ENCODE peak calls at places on chromosomes 12 and 14, in seven cellular contexts. One of them, this sample, is unnamed.
A peak's percentile ranks its signal among the peaks of the same experiment; 100 is the strongest.

GRCh38 chr12:57319678-57320469 is 68.9 kb upstream of the STAC3 start:
- DNase-seq in heart left ventricle: no peak
- DNase-seq in lower lobe of right lung: no peak
- DNase-seq in dorsolateral prefrontal cortex: no peak
- DNase-seq in thoracic aorta: no peak
- DNase-seq in keratinocyte: no peak
- DNase-seq in lung: no peak
- DNase-seq in this sample: no peak

GRCh38 chr12:63792333-63792732 is 12.6 kb downstream of the RXYLT1 start:
- DNase-seq in lower lobe of right lung: no peak
- DNase-seq in thoracic aorta: no peak
- DNase-seq in lung: no peak
- DNase-seq in dorsolateral prefrontal cortex: no peak
- DNase-seq in heart left ventricle: no peak
- DNase-seq in keratinocyte: no peak
- DNase-seq in this sample: no peak

GRCh38 chr12:117774986-117775775 is 193.6 kb downstream of the KSR2 start:
- DNase-seq in heart left ventricle: no peak
- DNase-seq in lower lobe of right lung: no peak
- DNase-seq in lung: no peak
- DNase-seq in keratinocyte: no peak
- DNase-seq in thoracic aorta: no peak
- DNase-seq in dorsolateral prefrontal cortex: no peak
- DNase-seq in this sample: no peak

GRCh38 chr12:57149309-57149900 is 2.0 kb upstream of the LRP1-AS start:
- DNase-seq in dorsolateral prefrontal cortex: no peak
- DNase-seq in thoracic aorta: no peak
- DNase-seq in heart left ventricle: peak; percentile 81
- DNase-seq in lung: peak; percentile 55
- DNase-seq in lower lobe of right lung: no peak
- DNase-seq in keratinocyte: no peak
- DNase-seq in this sample: no peak

GRCh38 chr12:57173089-57173488 is 25.7 kb upstream of the LRP1-AS start:
- DNase-seq in lower lobe of right lung: no peak
- DNase-seq in lung: no peak
- DNase-seq in heart left ventricle: no peak
- DNase-seq in dorsolateral prefrontal cortex: no peak
- DNase-seq in thoracic aorta: no peak
- DNase-seq in keratinocyte: no peak
- DNase-seq in this sample: peak; percentile 13

GRCh38 chr14:58914271-58914855 is 274.1 kb upstream of the DAAM1 start:
- DNase-seq in heart left ventricle: no peak
- DNase-seq in thoracic aorta: no peak
- DNase-seq in lung: no peak
- DNase-seq in lower lobe of right lung: no peak
- DNase-seq in keratinocyte: no peak
- DNase-seq in dorsolateral prefrontal cortex: no peak
- DNase-seq in this sample: no peak

GRCh38 chr12:13538136-13538535 is 341.6 kb downstream of the EMP1 start:
- DNase-seq in keratinocyte: no peak
- DNase-seq in heart left ventricle: no peak
- DNase-seq in thoracic aorta: no peak
- DNase-seq in lung: no peak
- DNase-seq in lower lobe of right lung: no peak
- DNase-seq in dorsolateral prefrontal cortex: no peak
- DNase-seq in this sample: no peak

GRCh38 chr12:2168808-2169207 is 116.0 kb downstream of the CACNA1C start:
- DNase-seq in heart left ventricle: no peak
- DNase-seq in thoracic aorta: no peak
- DNase-seq in lower lobe of right lung: no peak
- DNase-seq in dorsolateral prefrontal cortex: no peak
- DNase-seq in lung: no peak
- DNase-seq in keratinocyte: no peak
- DNase-seq in this sample: no peak

DNA sequence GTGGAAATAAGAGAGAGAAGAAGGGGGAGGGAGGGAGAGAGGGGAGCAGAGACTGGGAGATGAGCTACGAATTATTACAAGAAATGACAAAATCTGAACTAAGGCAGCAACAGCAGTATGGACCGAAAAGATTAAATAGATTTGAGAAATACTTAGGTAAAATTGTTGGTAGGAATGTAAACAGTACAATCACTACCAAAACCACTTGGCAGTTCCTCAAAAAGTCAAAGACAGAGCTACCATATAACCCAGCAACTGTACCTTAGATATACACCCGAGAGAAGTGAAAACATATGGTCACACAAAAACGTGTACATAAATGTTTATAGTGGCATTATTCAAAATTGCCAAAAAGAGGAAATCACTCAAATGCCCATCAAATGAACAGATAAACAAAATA is 14.1 kb downstream of the KRAS start:
- DNase-seq in heart left ventricle: no peak
- DNase-seq in dorsolateral prefrontal cortex: no peak
- DNase-seq in lower lobe of right lung: no peak
- DNase-seq in thoracic aorta: no peak
- DNase-seq in lung: no peak
- DNase-seq in keratinocyte: no peak
- DNase-seq in this sample: no peak
- H3K4me3 ChIP-seq in heart left ventricle: no peak overlapping the region
- H3K4me3 ChIP-seq in dorsolateral prefrontal cortex: no peak overlapping the region
- H3K4me3 ChIP-seq in lower lobe of right lung: no peak overlapping the region
- H3K4me3 ChIP-seq in thoracic aorta: no peak overlapping the region
- H3K4me3 ChIP-seq in lung: no peak overlapping the region
- H3K4me3 ChIP-seq in keratinocyte: no peak overlapping the region
- H3K4me3 ChIP-seq in this sample: no peak overlapping the region

DNA sequence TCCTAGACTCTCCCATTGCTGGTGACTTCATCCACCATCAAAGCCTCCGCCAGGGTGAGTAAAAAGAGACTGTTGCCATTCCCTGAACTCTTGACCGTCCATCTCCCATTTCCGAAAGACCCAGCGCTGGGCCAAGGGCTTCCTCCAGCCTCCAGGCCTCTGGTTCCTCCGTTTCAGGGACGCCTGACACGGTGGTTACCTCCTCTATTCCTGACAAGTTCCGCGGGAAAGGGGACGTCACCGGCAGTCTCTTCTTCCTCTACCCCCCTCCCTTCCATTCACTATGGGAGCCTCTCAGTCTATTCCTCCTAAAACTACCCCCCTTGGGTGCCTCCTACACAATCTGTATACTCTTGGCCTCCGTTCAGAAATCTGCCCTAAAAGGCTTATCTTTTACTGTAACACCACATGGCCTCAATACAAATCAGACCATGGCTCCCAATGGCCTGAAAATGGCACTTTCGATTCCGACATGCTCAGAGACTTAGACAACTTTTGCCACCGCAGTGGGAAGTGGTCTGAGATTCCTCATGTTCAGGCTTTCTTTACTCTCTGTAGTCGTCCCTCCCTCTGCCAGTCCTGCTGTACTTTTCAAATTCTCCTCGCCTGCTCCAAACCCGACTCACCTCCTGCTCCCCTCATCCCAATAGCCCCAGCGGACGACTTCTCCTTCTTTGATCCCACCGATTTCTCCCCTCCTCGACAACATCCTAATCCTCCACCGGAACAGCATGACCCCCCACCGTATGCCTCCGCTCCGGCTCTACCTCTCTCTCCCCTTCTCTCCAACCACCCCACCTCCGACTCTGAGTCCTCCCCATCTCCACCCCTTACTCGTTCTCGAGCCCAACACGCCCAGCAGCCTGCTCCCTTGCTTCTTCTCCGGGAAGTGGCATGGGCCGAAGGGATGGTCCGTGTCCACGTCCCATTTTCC is 70.4 kb downstream of the MOK start:
- DNase-seq in thoracic aorta: no peak
- DNase-seq in dorsolateral prefrontal cortex: no peak
- DNase-seq in keratinocyte: no peak
- DNase-seq in lung: no peak
- DNase-seq in lower lobe of right lung: no peak
- DNase-seq in heart left ventricle: no peak
- DNase-seq in this sample: no peak
- H3K4me3 ChIP-seq in thoracic aorta: peak overlapping the region; percentile 63
- H3K4me3 ChIP-seq in dorsolateral prefrontal cortex: no peak overlapping the region
- H3K4me3 ChIP-seq in keratinocyte: no peak overlapping the region
- H3K4me3 ChIP-seq in lung: no peak overlapping the region
- H3K4me3 ChIP-seq in lower lobe of right lung: no peak overlapping the region
- H3K4me3 ChIP-seq in heart left ventricle: peak overlapping the region; percentile 58
- H3K4me3 ChIP-seq in this sample: no peak overlapping the region

GRCh38 chr12:47987411-47988072 is 16.7 kb downstream of the COL2A1 start:
- DNase-seq in lung: no peak
- DNase-seq in heart left ventricle: no peak
- DNase-seq in thoracic aorta: no peak
- DNase-seq in dorsolateral prefrontal cortex: peak; percentile 46
- DNase-seq in keratinocyte: no peak
- DNase-seq in lower lobe of right lung: no peak
- DNase-seq in this sample: no peak
- H3K4me3 ChIP-seq in lung: no peak overlapping the region
- H3K4me3 ChIP-seq in heart left ventricle: no peak overlapping the region
- H3K4me3 ChIP-seq in thoracic aorta: no peak overlapping the region
- H3K4me3 ChIP-seq in dorsolateral prefrontal cortex: no peak overlapping the region
- H3K4me3 ChIP-seq in keratinocyte: no peak overlapping the region
- H3K4me3 ChIP-seq in lower lobe of right lung: no peak overlapping the region
- H3K4me3 ChIP-seq in this sample: no peak overlapping the region

DNA sequence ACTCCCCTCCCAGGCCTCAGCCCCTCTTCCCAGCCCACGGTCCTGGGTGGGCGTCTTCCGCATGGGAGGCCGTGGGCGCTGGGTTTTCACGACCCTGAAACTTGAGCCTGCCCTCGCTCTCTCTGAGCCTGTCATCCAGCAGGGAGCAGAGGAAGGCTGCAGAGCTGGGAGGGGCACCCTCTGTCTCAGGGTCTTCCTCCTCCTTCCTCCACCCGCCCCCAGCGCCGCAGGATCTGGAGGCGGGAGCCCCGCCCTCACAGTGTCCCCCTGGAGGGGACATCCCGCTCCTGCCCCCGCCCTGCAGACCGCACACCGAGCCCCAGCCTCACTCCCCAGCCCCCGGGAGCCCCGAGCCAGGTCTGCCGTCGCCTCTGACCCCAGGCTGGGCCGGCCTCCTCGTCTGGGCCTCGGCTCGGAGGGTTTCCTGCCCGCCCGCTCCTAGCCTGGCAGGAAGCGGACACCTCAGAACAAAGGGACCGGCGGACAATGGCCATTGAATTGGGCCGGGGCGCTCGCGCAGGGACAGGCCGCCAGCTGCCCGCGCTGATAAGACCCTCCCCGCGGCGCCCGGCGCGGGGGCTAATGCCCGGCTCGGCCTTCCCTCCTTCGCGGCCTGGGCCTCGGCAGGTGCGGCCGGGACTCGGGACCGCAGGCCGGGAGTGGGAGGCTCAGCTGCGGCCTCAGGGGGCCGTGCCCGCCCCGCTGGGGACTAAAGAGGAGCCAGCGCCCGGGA is 15.3 kb upstream of the NUDT14 start:
- DNase-seq in dorsolateral prefrontal cortex: no peak
- DNase-seq in thoracic aorta: no peak
- DNase-seq in lung: no peak
- DNase-seq in heart left ventricle: peak; percentile 86
- DNase-seq in lower lobe of right lung: peak; percentile 64
- DNase-seq in keratinocyte: no peak
- DNase-seq in this sample: no peak
- H3K4me3 ChIP-seq in dorsolateral prefrontal cortex: peak overlapping the region; percentile 36
- H3K4me3 ChIP-seq in thoracic aorta: peak overlapping the region; percentile 47
- H3K4me3 ChIP-seq in lung: no peak overlapping the region
- H3K4me3 ChIP-seq in heart left ventricle: peak overlapping the region; percentile 29
- H3K4me3 ChIP-seq in lower lobe of right lung: peak overlapping the region; percentile 25
- H3K4me3 ChIP-seq in keratinocyte: no peak overlapping the region
- H3K4me3 ChIP-seq in this sample: no peak overlapping the region

GRCh38 chr12:124622764-124623163 is 55.4 kb upstream of the NCOR2 start:
- DNase-seq in lung: no peak
- DNase-seq in keratinocyte: no peak
- DNase-seq in thoracic aorta: no peak
- DNase-seq in lower lobe of right lung: no peak
- DNase-seq in dorsolateral prefrontal cortex: no peak
- DNase-seq in heart left ventricle: no peak
- DNase-seq in this sample: no peak

GRCh38 chr12:124621296-124621660 is 53.9 kb upstream of the NCOR2 start:
- DNase-seq in lower lobe of right lung: peak; percentile 87
- DNase-seq in thoracic aorta: peak; percentile 48
- DNase-seq in lung: peak; percentile 80
- DNase-seq in keratinocyte: no peak
- DNase-seq in heart left ventricle: peak; percentile 81
- DNase-seq in dorsolateral prefrontal cortex: no peak
- DNase-seq in this sample: no peak

GRCh38 chr12:124622326-124622725 is 54.9 kb upstream of the NCOR2 start:
- DNase-seq in keratinocyte: no peak
- DNase-seq in lower lobe of right lung: peak; percentile 57
- DNase-seq in dorsolateral prefrontal cortex: no peak
- DNase-seq in heart left ventricle: no peak
- DNase-seq in thoracic aorta: no peak
- DNase-seq in lung: no peak
- DNase-seq in this sample: no peak

GRCh38 chr12:124624823-124625222 is 57.4 kb upstream of the NCOR2 start:
- DNase-seq in dorsolateral prefrontal cortex: no peak
- DNase-seq in lower lobe of right lung: no peak
- DNase-seq in thoracic aorta: no peak
- DNase-seq in lung: no peak
- DNase-seq in heart left ventricle: no peak
- DNase-seq in keratinocyte: no peak
- DNase-seq in this sample: no peak

GRCh38 chr12:124623344-124623885 is 56.0 kb upstream of the NCOR2 start:
- DNase-seq in lung: no peak
- DNase-seq in dorsolateral prefrontal cortex: no peak
- DNase-seq in keratinocyte: no peak
- DNase-seq in lower lobe of right lung: no peak
- DNase-seq in heart left ventricle: no peak
- DNase-seq in thoracic aorta: no peak
- DNase-seq in this sample: no peak
- H3K4me3 ChIP-seq in lung: no peak overlapping the region
- H3K4me3 ChIP-seq in dorsolateral prefrontal cortex: no peak overlapping the region
- H3K4me3 ChIP-seq in keratinocyte: no peak overlapping the region
- H3K4me3 ChIP-seq in lower lobe of right lung: no peak overlapping the region
- H3K4me3 ChIP-seq in heart left ventricle: no peak overlapping the region
- H3K4me3 ChIP-seq in thoracic aorta: no peak overlapping the region
- H3K4me3 ChIP-seq in this sample: no peak overlapping the region

GRCh38 chr14:66120402-66120801 is 365.8 kb upstream of the CCDC196 start:
- DNase-seq in lung: no peak
- DNase-seq in thoracic aorta: no peak
- DNase-seq in dorsolateral prefrontal cortex: no peak
- DNase-seq in heart left ventricle: no peak
- DNase-seq in lower lobe of right lung: no peak
- DNase-seq in keratinocyte: no peak
- DNase-seq in this sample: no peak

GRCh38 chr14:66114071-66114470 is 372.1 kb upstream of the CCDC196 start:
- DNase-seq in lower lobe of right lung: no peak
- DNase-seq in dorsolateral prefrontal cortex: no peak
- DNase-seq in thoracic aorta: no peak
- DNase-seq in heart left ventricle: no peak
- DNase-seq in lung: no peak
- DNase-seq in keratinocyte: no peak
- DNase-seq in this sample: no peak

GRCh38 chr14:66119805-66120204 is 366.4 kb upstream of the CCDC196 start:
- DNase-seq in dorsolateral prefrontal cortex: no peak
- DNase-seq in keratinocyte: no peak
- DNase-seq in lower lobe of right lung: no peak
- DNase-seq in heart left ventricle: no peak
- DNase-seq in lung: no peak
- DNase-seq in thoracic aorta: no peak
- DNase-seq in this sample: no peak

GRCh38 chr14:66121859-66122258 is 364.3 kb upstream of the CCDC196 start:
- DNase-seq in heart left ventricle: no peak
- DNase-seq in keratinocyte: no peak
- DNase-seq in dorsolateral prefrontal cortex: no peak
- DNase-seq in lung: no peak
- DNase-seq in thoracic aorta: no peak
- DNase-seq in lower lobe of right lung: no peak
- DNase-seq in this sample: no peak

GRCh38 chr14:66117600-66117999 is 368.6 kb upstream of the CCDC196 start:
- DNase-seq in thoracic aorta: no peak
- DNase-seq in lung: no peak
- DNase-seq in keratinocyte: peak; percentile 23
- DNase-seq in heart left ventricle: no peak
- DNase-seq in lower lobe of right lung: no peak
- DNase-seq in dorsolateral prefrontal cortex: no peak
- DNase-seq in this sample: no peak
- H3K4me3 ChIP-seq in thoracic aorta: no peak overlapping the region
- H3K4me3 ChIP-seq in lung: no peak overlapping the region
- H3K4me3 ChIP-seq in keratinocyte: no peak overlapping the region
- H3K4me3 ChIP-seq in heart left ventricle: no peak overlapping the region
- H3K4me3 ChIP-seq in lower lobe of right lung: no peak overlapping the region
- H3K4me3 ChIP-seq in dorsolateral prefrontal cortex: no peak overlapping the region
- H3K4me3 ChIP-seq in this sample: no peak overlapping the region